ENCODE peak calls at places on chromosomes 12 and 14, in seven cellular contexts. G is mucosa of descending colon; X is CD8-positive, alpha-beta memory T cell; R is cardiac muscle cell; P is CD4-positive, CD25-positive, alpha-beta regulatory T cell; H is tibial artery; T is OCI-LY7. V is an unnamed sample.

GRCh38 chr12:122227341-122227740 is 1.5 kb upstream of the DIABLO start:
- DNase-seq in G (no peak), X (peak; percentile 93), R (no peak), P (peak; percentile 42), H (no peak), T (no peak), V (no peak)

GRCh38 chr12:120939523-120939922 is 35.4 kb upstream of the SPPL3 start:
- DNase-seq in G (no peak), X (no peak), R (no peak), P (no peak), H (peak; percentile 78), T (no peak), V (no peak)

GRCh38 chr12:68007023-68007422 is 17.8 kb downstream of the IFNG-AS1 start:
- DNase-seq in G (no peak), X (no peak), R (no peak), P (no peak), H (no peak), T (no peak), V (no peak)

GRCh38 chr12:53506450-53506785 is 866 bp downstream of the NPFF start:
- DNase-seq in G (no peak), X (no peak), R (no peak), P (no peak), H (no peak), T (no peak), V (no peak)

GRCh38 chr12:1692221-1692620 is 1.4 kb downstream of the ADIPOR2 start:
- DNase-seq in G (no peak), X (no peak), R (no peak), P (no peak), H (no peak), T (no peak), V (peak; percentile 33)

GRCh38 chr12:108566452-108566851 is 4.1 kb downstream of the ISCU start:
- DNase-seq in G (no peak), X (no peak), R (no peak), P (no peak), H (peak; percentile 17), T (no peak), V (no peak)

GRCh38 chr14:69240527-69241173 is 19.3 kb upstream of the GALNT16 start:
- DNase-seq in G (no peak), X (no peak), R (no peak), P (no peak), H (no peak), T (no peak), V (no peak)

GRCh38 chr12:11513288-11513687 is 117.9 kb upstream of the PRB2 start:
- DNase-seq in G (no peak), X (no peak), R (no peak), P (no peak), H (no peak), T (peak; percentile 28), V (no peak)

GRCh38 chr12:88468546-88468945 is 111.7 kb downstream of the KITLG start:
- DNase-seq in G (no peak), X (no peak), R (peak; percentile 66), P (no peak), H (no peak), T (no peak), V (no peak)

GRCh38 chr12:103800252-103800771 is 40.7 kb downstream of the NT5DC3 start:
- DNase-seq in G (peak; percentile 52), X (no peak), R (peak; percentile 88), P (no peak), H (peak; percentile 94), T (no peak), V (peak; percentile 84)

GRCh38 chr12:124767075-124767821 is 96.4 kb downstream of the SCARB1 start:
- DNase-seq in G (peak; percentile 86), X (peak; percentile 86), R (peak; percentile 78), P (peak; percentile 69), H (peak; percentile 87), T (peak; percentile 64), V (peak; percentile 63)

GRCh38 chr12:81083906-81084513 is 6.1 kb downstream of the ACSS3 start:
- DNase-seq in G (no peak), X (no peak), R (peak; percentile 24), P (no peak), H (no peak), T (no peak), V (no peak)

GRCh38 chr12:81085832-81086231 is 8.0 kb downstream of the ACSS3 start:
- DNase-seq in G (no peak), X (no peak), R (no peak), P (no peak), H (no peak), T (no peak), V (no peak)

GRCh38 chr12:81088221-81088620 is 10.3 kb downstream of the ACSS3 start:
- DNase-seq in G (no peak), X (no peak), R (no peak), P (no peak), H (no peak), T (no peak), V (peak; percentile 7)

GRCh38 chr12:81084848-81085350 is 7.0 kb downstream of the ACSS3 start:
- DNase-seq in G (no peak), X (no peak), R (peak; percentile 40), P (no peak), H (no peak), T (no peak), V (no peak)

DNA sequence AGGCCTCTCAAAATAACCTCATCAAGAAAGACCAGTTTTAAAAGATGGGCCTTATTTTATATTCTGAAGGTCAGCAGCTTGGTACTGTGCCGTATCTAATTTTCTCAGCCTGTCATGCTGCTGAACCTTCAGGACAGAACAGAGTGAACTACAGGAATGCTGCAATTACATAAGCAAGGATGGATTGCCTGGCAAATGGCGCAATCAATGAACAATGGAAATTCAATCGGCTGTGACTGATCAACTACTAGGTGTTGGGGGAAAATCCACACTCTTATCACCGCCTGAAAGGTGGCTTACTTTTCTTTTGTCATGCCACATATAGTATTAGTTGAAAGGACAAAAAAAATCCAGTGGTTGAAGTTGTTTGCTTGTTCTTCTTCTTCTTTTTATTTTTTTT is 8.5 kb downstream of the ACSS3 start:
- DNase-seq in G (no peak), X (no peak), R (peak; percentile 25), P (no peak), H (no peak), T (no peak), V (no peak)
- H3K4me1 ChIP-seq in G (no peaks in the 10 kb centered on the region), X (no peaks in the 10 kb centered on the region), R (peaks cover 26% of the 10 kb centered on the region), P (no peaks in the 10 kb centered on the region), H (no peaks in the 10 kb centered on the region), T (no peaks in the 10 kb centered on the region), V (no peaks in the 10 kb centered on the region)

DNA sequence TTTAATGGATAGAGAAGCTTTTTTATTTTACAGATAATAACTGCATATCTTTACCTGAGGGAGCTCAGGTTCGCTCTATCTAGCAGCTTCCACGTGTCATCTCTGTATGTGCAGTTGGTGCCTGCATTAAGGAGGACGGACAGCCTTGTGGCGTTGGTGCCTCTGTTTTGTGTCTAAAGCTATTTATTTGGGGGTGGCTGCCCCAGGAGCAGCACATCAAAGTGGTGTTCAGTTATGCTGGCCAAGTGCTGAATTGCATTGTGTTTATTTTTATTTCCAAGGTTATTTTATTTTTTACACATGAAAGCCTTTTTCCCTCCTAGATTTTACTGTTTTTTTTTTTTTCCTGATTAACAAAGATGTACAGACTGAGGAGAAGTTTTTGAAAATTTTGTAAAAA is 59.7 kb downstream of the RASSF3 start:
- DNase-seq in G (no peak), X (no peak), R (no peak), P (peak; percentile 28), H (no peak), T (peak; percentile 27), V (no peak)
- H3K4me3 ChIP-seq in G (no peak overlapping the region), X (peak overlapping the region; percentile 66), R (no peak overlapping the region), P (peak overlapping the region; percentile 80), H (no peak overlapping the region), T (peak overlapping the region; percentile 60), V (no peak overlapping the region)

DNA sequence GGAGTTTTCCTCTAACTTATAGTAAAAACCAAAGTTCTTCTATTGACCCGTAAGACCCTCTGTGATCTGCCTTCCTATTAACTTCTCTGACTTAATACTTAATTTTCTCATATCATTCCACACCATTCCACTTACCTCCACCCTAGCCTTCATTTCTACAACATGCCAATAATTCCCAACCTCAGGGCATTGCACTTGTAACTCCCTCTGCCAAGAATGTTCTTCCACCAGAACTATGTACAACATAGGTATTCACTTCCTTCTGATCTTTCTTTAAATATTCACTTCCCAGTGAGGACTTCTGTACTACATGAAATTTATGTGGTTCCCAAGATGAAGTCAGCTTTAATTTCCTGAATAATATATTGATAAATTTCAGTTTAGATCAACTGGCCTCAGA is 531.7 kb downstream of the LRFN5 start:
- DNase-seq in G (no peak), X (no peak), R (no peak), P (no peak), H (no peak), T (no peak), V (no peak)
- H3K9me3 ChIP-seq in G (peaks cover 19% of the 10 kb centered on the region), X (no peaks in the 10 kb centered on the region), R (no peaks in the 10 kb centered on the region), P (no peaks in the 10 kb centered on the region), H (no peaks in the 10 kb centered on the region), T (no peaks in the 10 kb centered on the region), V (no peaks in the 10 kb centered on the region)

GRCh38 chr12:116691636-116692035 is 46.2 kb downstream of the SPRING1 start:
- DNase-seq in G (no peak), X (no peak), R (no peak), P (no peak), H (no peak), T (no peak), V (no peak)
- H3K4me1 ChIP-seq in G (peaks cover 6% of the 10 kb centered on the region), X (no peaks in the 10 kb centered on the region), R (peaks cover 15% of the 10 kb centered on the region), P (no peaks in the 10 kb centered on the region), H (no peaks in the 10 kb centered on the region), T (peaks cover 10% of the 10 kb centered on the region), V (no peaks in the 10 kb centered on the region)

DNA sequence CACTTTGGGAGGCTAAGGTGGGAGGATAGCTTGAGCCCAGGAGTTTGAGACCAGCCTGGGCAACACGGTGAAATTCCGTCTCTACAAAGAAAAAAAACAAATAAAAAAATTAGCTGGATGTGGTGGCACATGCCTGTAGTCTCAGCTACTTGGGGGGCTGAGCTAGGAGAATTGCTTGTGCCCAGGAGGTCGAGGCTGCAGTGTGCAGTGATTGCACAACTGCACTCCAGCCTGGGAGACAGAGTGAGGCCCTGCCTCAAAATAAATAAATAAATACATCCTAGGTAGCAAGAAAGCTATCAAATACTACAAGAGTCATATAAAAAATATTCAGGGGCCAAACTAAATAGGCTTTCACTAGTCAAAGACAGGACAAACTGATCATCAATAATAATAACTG is 6.2 kb downstream of the KLHL28 start:
- DNase-seq in G (no peak), X (no peak), R (no peak), P (no peak), H (no peak), T (no peak), V (no peak)
- H3K4me3 ChIP-seq in G (no peak overlapping the region), X (no peak overlapping the region), R (no peak overlapping the region), P (no peak overlapping the region), H (no peak overlapping the region), T (no peak overlapping the region), V (no peak overlapping the region)

GRCh38 chr12:23380419-23381100 is 568.9 kb downstream of the SOX5 start:
- DNase-seq in G (no peak), X (no peak), R (no peak), P (no peak), H (no peak), T (no peak), V (no peak)

DNA sequence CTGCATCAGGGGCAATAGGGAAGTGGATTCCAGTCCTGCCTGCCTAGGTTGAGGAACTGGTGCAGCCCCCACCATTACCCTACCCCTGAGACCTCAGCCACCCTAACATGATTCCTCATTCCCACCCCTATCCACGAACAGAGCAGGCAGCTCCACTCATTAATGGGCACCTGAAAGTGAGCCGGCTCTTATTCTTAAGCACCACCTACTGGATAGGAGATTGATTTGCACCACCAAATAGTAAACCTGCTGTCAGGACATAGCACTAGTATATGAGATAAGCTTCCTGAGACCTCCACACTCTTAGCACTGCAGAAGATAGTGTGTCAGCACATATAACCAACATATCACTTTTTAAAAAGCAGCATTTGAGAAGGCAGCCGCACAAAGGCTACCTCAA is 573.2 kb downstream of the SOX5 start:
- DNase-seq in G (no peak), X (no peak), R (no peak), P (no peak), H (no peak), T (no peak), V (no peak)
- H3K9me3 ChIP-seq in G (peaks cover 11% of the 10 kb centered on the region), X (no peaks in the 10 kb centered on the region), R (no peaks in the 10 kb centered on the region), P (no peaks in the 10 kb centered on the region), H (peaks cover 29% of the 10 kb centered on the region), T (peaks cover 8% of the 10 kb centered on the region), V (no peaks in the 10 kb centered on the region)